ENCODE peak calls at places on chromosomes 11 and 22, in ten cellular contexts. Z is NCI-H1417 treated with DMSO at 0.1 percent for 48 hours; W is AG09309; H is activated gamma-delta T cell treated with Interleukin-2 at 50 U/mL for 16 hours; G is NCI-H2029; F is T1000; X is Right ventricle myocardium superior; A is activated naive CD4-positive, alpha-beta T cell; K is KG1; O is omental fat pad. N is an unnamed sample.

GRCh38 chr11:121661796-121662508 is 209.2 kb upstream of the SORL1-AS1 start:
- DNase-seq in A (no peak), Z (no peak), F (no peak), W (peak), G (no peak), K (no peak), H (no peak), O (no peak), X (no peak), N (no peak)

GRCh38 chr22:24325105-24325757 is 54.6 kb downstream of the SPECC1L start:
- DNase-seq in W (peak), F (no peak), X (no peak), O (no peak), Z (peak), G (no peak), K (peak), H (no peak), A (no peak), N (no peak)

GRCh38 chr11:61392991-61393595 is 706 bp downstream of the TMEM216 start:
- DNase-seq in X (no peak), H (peak), O (no peak), F (no peak), G (no peak), K (no peak), A (no peak), Z (no peak), W (no peak), N (peak)

GRCh38 chr11:9953994-9954626 is 290.2 kb downstream of the SWAP70 start:
- DNase-seq in W (no peak), A (no peak), G (no peak), X (no peak), Z (no peak), O (no peak), K (no peak), F (no peak), H (no peak), N (no peak)

GRCh38 chr11:104339383-104339831 is 175.5 kb upstream of the PDGFD start:
- DNase-seq in A (no peak), F (no peak), X (no peak), G (no peak), H (no peak), Z (no peak), W (no peak), O (no peak), K (peak), N (no peak)

GRCh38 chr11:24216488-24216887 is 280.4 kb upstream of the LUZP2 start:
- DNase-seq in X (no peak), O (no peak), W (no peak), F (no peak), K (no peak), G (no peak), A (no peak), Z (no peak), H (no peak), N (no peak)

GRCh38 chr11:117826360-117826635 is 1.8 kb upstream of the FXYD2 start:
- DNase-seq in O (peak), H (no peak), F (no peak), K (no peak), X (no peak), G (no peak), Z (no peak), A (no peak), W (no peak), N (no peak)

GRCh38 chr11:102639656-102640055 is 14.5 kb upstream of the MMP20 start:
- DNase-seq in W (no peak), O (no peak), X (no peak), A (no peak), H (no peak), G (no peak), K (no peak), Z (no peak), F (no peak), N (no peak)

GRCh38 chr11:35017528-35018342 is 101.3 kb downstream of the PDHX start:
- DNase-seq in Z (no peak), A (no peak), W (no peak), X (no peak), H (no peak), F (no peak), O (no peak), G (no peak), K (no peak), N (no peak)

GRCh38 chr11:83403990-83404389 is 117.8 kb upstream of the CCDC90B start:
- DNase-seq in F (no peak), X (no peak), O (no peak), W (no peak), G (no peak), A (no peak), H (no peak), K (no peak), Z (no peak), N (no peak)

GRCh38 chr11:27254744-27255446 is 108.1 kb downstream of the CCDC34 start:
- DNase-seq in O (no peak), Z (no peak), A (no peak), G (no peak), X (no peak), F (no peak), W (peak), H (no peak), K (no peak), N (no peak)

GRCh38 chr11:76323804-76324203 is 57.1 kb downstream of the THAP12 start:
- DNase-seq in A (no peak), W (no peak), G (no peak), F (no peak), Z (no peak), O (no peak), X (no peak), H (no peak), K (no peak), N (no peak)

GRCh38 chr22:18970948-18971315 is 34.8 kb upstream of the PRODH start:
- DNase-seq in W (no peak), H (no peak), F (no peak), G (no peak), X (peak), O (no peak), K (no peak), Z (no peak), A (no peak), N (no peak)

GRCh38 chr11:88012456-88012855 is 162.8 kb downstream of the RAB38 start:
- DNase-seq in O (no peak), A (no peak), K (no peak), H (no peak), X (no peak), G (no peak), Z (peak), F (no peak), W (no peak), N (no peak)

GRCh38 chr11:22203281-22203680 is 10.4 kb downstream of the ANO5 start:
- DNase-seq in A (no peak), K (no peak), W (no peak), Z (no peak), H (no peak), O (no peak), X (no peak), G (no peak), F (no peak), N (no peak)

GRCh38 chr11:34213366-34213765 is 107.9 kb downstream of the NAT10 start:
- DNase-seq in W (no peak), A (no peak), O (no peak), K (no peak), Z (no peak), F (peak), G (no peak), X (no peak), H (no peak), N (no peak)

GRCh38 chr11:57155838-57156583 is 25.7 kb upstream of the LRRC55 start:
- DNase-seq in G (no peak), K (no peak), F (no peak), O (no peak), Z (no peak), X (no peak), H (no peak), A (no peak), W (no peak), N (no peak)

GRCh38 chr11:2382927-2383822 is 6.1 kb downstream of the CD81 start:
- DNase-seq in A (no peak), G (no peak), X (peak), Z (no peak), K (no peak), O (no peak), W (no peak), H (no peak), F (no peak), N (no peak)

GRCh38 chr11:47004595-47005033 is 68.1 kb downstream of the CSTPP1 start:
- DNase-seq in Z (no peak), A (no peak), K (peak), O (peak), F (peak), X (peak), G (peak), H (no peak), W (peak), N (no peak)

GRCh38 chr11:122729139-122729538 is 73.6 kb downstream of the UBASH3B start:
- DNase-seq in O (no peak), A (no peak), H (no peak), G (no peak), Z (no peak), W (no peak), X (no peak), F (no peak), K (no peak), N (no peak)

GRCh38 chr11:129930306-129930705 is 34.9 kb upstream of the NFRKB start:
- DNase-seq in A (no peak), Z (no peak), X (no peak), W (no peak), H (no peak), O (no peak), F (no peak), K (no peak), G (no peak), N (no peak)

GRCh38 chr11:109783842-109784241 is 309.4 kb upstream of the ZC3H12C start:
- DNase-seq in X (no peak), F (no peak), A (no peak), O (no peak), Z (peak), H (no peak), G (no peak), K (no peak), W (no peak), N (peak)

GRCh38 chr11:17564687-17565042 is 17.6 kb downstream of the OTOG start:
- DNase-seq in K (no peak), W (no peak), Z (no peak), O (no peak), A (no peak), F (no peak), H (no peak), X (no peak), G (no peak), N (no peak)

GRCh38 chr11:72534859-72535547 is 100.7 kb upstream of the CLPB start:
- DNase-seq in F (no peak), W (peak), O (no peak), X (no peak), A (no peak), H (no peak), K (no peak), G (no peak), Z (no peak), N (no peak)

GRCh38 chr22:45072322-45072903 is 62.6 kb upstream of the PHF21B start:
- DNase-seq in W (no peak), O (peak), K (no peak), Z (no peak), A (no peak), X (no peak), G (no peak), F (peak), H (no peak), N (peak)

GRCh38 chr11:132444891-132445290 is 1074.5 kb downstream of the NTM start:
- DNase-seq in H (no peak), W (no peak), G (no peak), Z (no peak), O (no peak), F (no peak), K (no peak), X (no peak), A (no peak), N (no peak)

GRCh38 chr11:86735462-86736302 is 63.3 kb upstream of the ME3 start:
- DNase-seq in W (no peak), Z (no peak), O (no peak), H (no peak), A (no peak), K (no peak), X (no peak), F (no peak), G (no peak), N (no peak)

GRCh38 chr22:49685116-49685515 is 142.6 kb downstream of the BRD1 start:
- DNase-seq in O (no peak), H (no peak), W (no peak), Z (no peak), X (no peak), G (no peak), K (no peak), A (no peak), F (no peak), N (no peak)

GRCh38 chr11:74011360-74012071 is 2.6 kb upstream of the UCP3 start:
- DNase-seq in Z (no peak), G (no peak), F (no peak), O (no peak), W (no peak), A (no peak), K (peak), H (no peak), X (no peak), N (no peak)

GRCh38 chr22:27992294-27993165 is 73.5 kb upstream of the PITPNB start:
- DNase-seq in A (no peak), F (no peak), W (no peak), G (no peak), X (no peak), H (no peak), O (no peak), K (no peak), Z (no peak), N (no peak)

GRCh38 chr22:45422237-45422983 is 8.9 kb downstream of the RIBC2 start:
- DNase-seq in W (no peak), Z (no peak), A (no peak), H (no peak), X (no peak), G (no peak), O (no peak), F (no peak), K (no peak), N (no peak)

GRCh38 chr11:62602141-62603071 is 741 bp upstream of the MTA2 start:
- DNase-seq in W (no peak), A (no peak), X (peak), K (no peak), F (peak), O (no peak), Z (peak), H (no peak), G (peak), N (peak)

GRCh38 chr22:41099036-41099435 is 6.6 kb downstream of the EP300 start:
- DNase-seq in K (no peak), F (no peak), X (no peak), A (no peak), W (no peak), O (no peak), G (no peak), Z (no peak), H (no peak), N (no peak)